ENCODE peak calls at places on chromosomes 1 and 21, in four cellular contexts. I is ovary, F is fibroblast of pulmonary artery, P is AG10803. E is an unnamed sample.

GRCh38 chr1:42420911-42421585 is 34.8 kb downstream of the ZMYND12 start:
- DNase-seq in I (peak; percentile 63), P (peak; percentile 97), F (peak; percentile 82), E (peak; percentile 89)

GRCh38 chr1:175471039-175471800 is 272.2 kb downstream of the TNR start:
- DNase-seq in F (no peak), I (no peak), P (peak; percentile 49), E (no peak)

GRCh38 chr1:168084396-168085231 is 52.1 kb downstream of the GPR161 start:
- DNase-seq in F (peak; percentile 72), I (peak; percentile 74), P (peak; percentile 43), E (peak; percentile 62)

GRCh38 chr1:15916417-15916816 is 59.5 kb downstream of the ZBTB17 start:
- DNase-seq in P (peak; percentile 27), I (no peak), F (no peak), E (no peak)

GRCh38 chr1:18304151-18304869 is 176.4 kb upstream of the KLHDC7A start:
- DNase-seq in F (no peak), I (no peak), P (no peak), E (no peak)

GRCh38 chr1:206050655-206051235 is 2.2 kb upstream of the RHEX start:
- DNase-seq in P (no peak), F (no peak), I (no peak), E (no peak)

GRCh38 chr21:36504067-36505058 is 24.4 kb upstream of the CLDN14 start:
- DNase-seq in I (no peak), F (peak; percentile 77), P (peak; percentile 58), E (peak; percentile 86)

GRCh38 chr1:3987669-3988235 is 87.7 kb upstream of the C1orf174 start:
- DNase-seq in P (no peak), I (no peak), F (no peak), E (no peak)

DNA sequence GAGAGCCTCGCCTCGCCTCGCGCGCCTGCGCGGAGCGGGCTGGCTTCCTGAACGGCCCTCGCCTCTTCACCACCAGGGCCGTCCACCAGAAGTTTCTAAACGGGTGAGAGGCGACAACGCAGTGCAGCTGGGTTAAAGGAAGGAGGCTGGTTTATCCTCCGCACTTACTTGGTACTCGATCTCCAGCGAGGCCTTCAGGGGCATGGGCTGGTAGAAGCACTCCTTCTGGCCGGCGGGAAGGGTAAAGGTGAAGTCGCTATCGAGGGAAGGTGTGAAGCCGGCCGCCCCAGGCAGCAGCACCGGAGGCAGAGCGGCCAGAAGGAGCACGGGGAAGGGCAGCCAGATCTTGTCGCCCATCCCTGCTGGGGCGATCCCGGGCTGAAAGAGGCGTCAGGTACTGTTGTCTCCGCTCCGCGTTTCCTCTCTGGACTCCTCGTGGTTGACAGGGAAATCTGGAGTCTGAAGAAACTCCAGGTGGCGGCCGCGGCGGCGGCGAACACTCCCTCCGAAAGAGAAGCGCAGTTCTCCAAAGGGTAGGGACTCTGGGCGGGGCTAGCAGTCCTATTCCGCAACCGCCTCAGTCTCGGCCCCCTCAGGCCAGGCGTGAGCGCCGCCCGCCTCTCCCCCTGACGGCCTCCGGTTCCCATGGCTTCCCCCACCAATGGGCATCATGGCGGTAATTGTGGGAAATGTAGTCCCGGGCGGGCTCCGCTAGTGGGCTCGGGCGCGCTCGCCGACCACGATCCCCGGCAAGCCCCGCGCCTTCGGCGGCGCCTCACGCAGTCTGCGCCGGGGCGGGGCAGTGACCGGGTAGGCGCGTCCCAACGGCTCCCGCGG is at the start of gene TMED5:
- DNase-seq in P (peak; percentile 98), I (peak; percentile 97), F (peak; percentile 99), E (peak; percentile 98)
- TF ChIP-seq CTCF in P (no peak), I (peak; percentile 60), F (no peak), E (peak; percentile 47)

GRCh38 chr1:108050134-108050533 is 85.2 kb upstream of the VAV3 start:
- DNase-seq in F (no peak), P (no peak), I (no peak), E (no peak)

GRCh38 chr1:108047085-108047484 is 82.1 kb upstream of the VAV3 start:
- DNase-seq in I (no peak), F (no peak), P (no peak), E (no peak)

GRCh38 chr1:108046021-108046420 is 81.0 kb upstream of the VAV3 start:
- DNase-seq in I (no peak), F (no peak), P (no peak), E (no peak)

GRCh38 chr1:108049083-108049819 is 84.3 kb upstream of the VAV3 start:
- DNase-seq in P (peak; percentile 38), F (peak; percentile 18), I (no peak), E (no peak)

GRCh38 chr1:108048311-108049082 is 83.5 kb upstream of the VAV3 start:
- DNase-seq in F (no peak), I (no peak), P (no peak), E (no peak)
- H3K4me3 ChIP-seq in F (no peak overlapping the region), I (no peak overlapping the region), P (no peak overlapping the region), E (no peak overlapping the region)

DNA sequence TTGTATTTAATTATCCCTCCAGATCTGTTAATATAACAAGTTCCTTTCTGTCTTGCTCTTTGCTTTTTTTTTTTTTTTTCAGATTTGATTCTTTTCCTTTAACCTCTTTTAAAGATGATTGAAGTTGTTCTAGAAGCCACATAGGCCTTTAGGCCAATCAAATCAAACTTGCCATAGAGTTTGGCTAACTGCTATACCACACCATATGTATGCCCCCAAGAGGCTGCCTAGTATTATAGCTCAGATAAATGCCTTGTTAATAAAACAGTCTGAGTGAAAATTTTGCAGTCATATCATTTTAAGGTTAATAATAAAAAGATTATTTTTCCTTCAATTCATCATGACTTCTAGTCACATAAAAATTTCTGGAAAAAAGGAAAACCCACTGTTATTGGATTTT is 696.0 kb upstream of the CHRM3 start:
- DNase-seq in P (no peak), I (no peak), F (peak; percentile 49), E (peak; percentile 57)
- TF ChIP-seq CTCF in P (no peak), I (no peak), F (peak; percentile 26), E (peak; percentile 38)

DNA sequence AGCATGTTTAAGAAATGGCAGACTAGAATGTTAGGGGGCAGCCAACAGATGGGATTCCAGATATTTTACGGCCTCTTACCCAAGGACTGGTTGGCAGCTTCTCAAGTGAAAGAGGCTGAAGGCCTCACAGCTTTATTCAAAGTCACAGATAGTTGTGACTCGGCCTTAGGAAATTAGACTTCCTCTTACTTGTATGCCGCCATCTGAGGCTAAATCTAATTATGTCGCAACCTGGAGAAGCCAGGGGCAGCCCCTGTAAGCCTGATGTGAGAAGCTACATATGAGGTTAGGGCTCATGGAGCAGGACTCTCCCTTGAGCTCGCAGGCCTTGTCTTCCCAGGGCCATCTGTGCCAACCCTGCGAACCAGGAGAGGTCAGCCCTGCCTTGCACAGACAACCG is 352.5 kb downstream of the HHAT start:
- DNase-seq in F (no peak), P (peak; percentile 53), I (no peak), E (no peak)
- H3K4me3 ChIP-seq in F (no peak overlapping the region), P (no peak overlapping the region), I (no peak overlapping the region), E (no peak overlapping the region)

E was measured in fibroblast of the aortic adventitia.